ENCODE peak calls at places on chromosomes 11 and 22, in seven cellular contexts. V is amniotic stem cell; S is fibroblast of the conjunctiva; O is B cell; Y is T1000; I is effector CD8-positive, alpha-beta T cell; A is activated T-cell treated with anti-CD3 and anti-CD28 coated beads for 48 hours. E is an unnamed sample.

GRCh38 chr11:114348200-114349191 is 51.8 kb downstream of the C11orf71 start:
- DNase-seq in S (peak; percentile 53), Y (peak; percentile 21), I (no peak), O (no peak), V (peak; percentile 72), A (no peak), E (no peak)

GRCh38 chr22:24357547-24357946 is 69.9 kb upstream of the ADORA2A start:
- DNase-seq in O (no peak), A (no peak), V (no peak), Y (no peak), I (no peak), S (no peak), E (no peak)

GRCh38 chr11:118148240-118148639 is 4.4 kb downstream of the SCN4B start:
- DNase-seq in Y (no peak), O (no peak), S (no peak), I (no peak), A (no peak), V (no peak), E (no peak)

GRCh38 chr11:129610125-129610524 is 205.5 kb upstream of the TMEM45B start:
- DNase-seq in Y (no peak), S (no peak), O (no peak), I (no peak), V (no peak), A (no peak), E (no peak)

GRCh38 chr11:124311677-124312076 is 2.1 kb downstream of the OR8D1 start:
- DNase-seq in I (no peak), Y (no peak), O (no peak), A (no peak), V (no peak), S (no peak), E (no peak)

GRCh38 chr11:125457814-125458343 is 38.2 kb downstream of the FEZ1 start:
- DNase-seq in I (no peak), V (peak; percentile 18), Y (no peak), S (peak; percentile 28), O (no peak), A (no peak), E (peak; percentile 91)

GRCh38 chr11:96234866-96235441 is 108.0 kb downstream of the MAML2 start:
- DNase-seq in Y (no peak), S (no peak), A (no peak), I (no peak), O (no peak), V (no peak), E (no peak)

GRCh38 chr11:96315476-96315875 is 27.5 kb downstream of the MAML2 start:
- DNase-seq in S (no peak), I (no peak), A (no peak), O (no peak), V (no peak), Y (no peak), E (no peak)

GRCh38 chr22:23800297-23801237 is 13.8 kb downstream of the SMARCB1 start:
- DNase-seq in I (no peak), S (no peak), Y (no peak), O (peak; percentile 66), V (no peak), A (no peak), E (no peak)

GRCh38 chr11:66749091-66749490 is 20.1 kb upstream of the SPTBN2 start:
- DNase-seq in Y (no peak), I (no peak), O (no peak), A (no peak), S (no peak), V (no peak), E (no peak)

GRCh38 chr22:42368379-42369249 is 63.6 kb downstream of the NFAM1 start:
- DNase-seq in S (no peak), Y (no peak), A (no peak), V (no peak), I (peak; percentile 15), O (no peak), E (no peak)